ENCODE peak calls at places on chromosomes 11 and 22, in four cellular contexts. X is MG63, M is stomach, Q is GM23338. I is an unnamed sample.

GRCh38 chr11:8080674-8081590 is at the start of gene TUB:
- DNase-seq in X (peak; percentile 67), Q (peak; percentile 86), M (peak; percentile 26), I (no peak)

GRCh38 chr22:38700271-38700788 is 413 bp downstream of the JOSD1 start:
- DNase-seq in M (peak; percentile 79), X (peak; percentile 74), Q (peak; percentile 74), I (no peak)

GRCh38 chr22:44878483-44879300 is 126.3 kb downstream of the ARHGAP8 start:
- DNase-seq in Q (no peak), M (no peak), X (no peak), I (no peak)

GRCh38 chr11:75780888-75781287 is 12.3 kb downstream of the DGAT2 start:
- DNase-seq in M (no peak), Q (no peak), X (no peak), I (no peak)

GRCh38 chr22:45688606-45689080 is 17.0 kb downstream of the ATXN10 start:
- DNase-seq in X (peak; percentile 85), Q (no peak), M (no peak), I (peak; percentile 67)

GRCh38 chr11:120183701-120184141 is 27.1 kb upstream of the OAF start:
- DNase-seq in M (peak; percentile 24), X (no peak), Q (no peak), I (no peak)

GRCh38 chr22:42340695-42341383 is 70.4 kb upstream of the TCF20 start:
- DNase-seq in Q (peak; percentile 69), M (no peak), X (no peak), I (no peak)

GRCh38 chr22:17785185-17786184 is 11.2 kb upstream of the BID start:
- DNase-seq in Q (peak; percentile 95), M (peak; percentile 79), X (peak; percentile 36), I (no peak)

GRCh38 chr22:44050766-44051747 is 27.0 kb downstream of the PARVB start:
- DNase-seq in X (no peak), M (no peak), Q (no peak), I (no peak)

GRCh38 chr11:33734441-33735165 is 1.6 kb downstream of the CD59 start:
- DNase-seq in X (peak; percentile 48), Q (no peak), M (peak; percentile 55), I (no peak)

GRCh38 chr11:130612291-130612802 is 163.9 kb downstream of the ADAMTS15 start:
- DNase-seq in X (no peak), M (no peak), Q (no peak), I (no peak)

GRCh38 chr11:125062931-125063428 is at the start of gene SLC37A2:
- DNase-seq in X (peak; percentile 73), M (peak; percentile 73), Q (peak; percentile 80), I (no peak)

GRCh38 chr11:77375114-77375513 is 73.6 kb upstream of the GDPD4 start:
- DNase-seq in X (peak; percentile 18), Q (no peak), M (no peak), I (no peak)

GRCh38 chr11:1295591-1295990 is 13.8 kb downstream of the TOLLIP start:
- DNase-seq in X (no peak), Q (no peak), M (no peak), I (no peak)
- H3K4me3 ChIP-seq in X (no peak overlapping the region), Q (no peak overlapping the region), M (no peak overlapping the region), I (no peak overlapping the region)

DNA sequence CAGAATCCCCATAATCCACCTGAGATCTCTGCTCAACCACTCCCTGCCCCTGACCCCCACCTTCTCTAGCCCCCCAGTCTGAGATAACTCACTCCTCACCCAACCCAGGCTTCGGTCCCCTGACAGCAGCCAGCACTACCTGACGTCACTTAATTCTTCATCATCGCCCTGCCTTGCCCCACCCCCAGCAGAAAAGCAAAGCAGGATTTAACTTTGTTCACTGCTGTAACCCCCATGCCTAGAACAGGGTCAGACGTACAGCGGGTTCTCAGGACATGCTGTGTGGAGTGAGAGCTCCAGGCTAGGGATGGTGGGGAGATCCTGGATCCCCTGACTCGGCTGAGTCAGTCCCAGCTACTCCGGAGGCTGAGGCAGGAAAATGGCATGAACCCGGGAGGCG is 45.8 kb downstream of the ELFN2 start:
- DNase-seq in M (no peak), Q (no peak), X (peak; percentile 12), I (no peak)
- H3K27me3 ChIP-seq in M (peaks cover 95% of the 10 kb centered on the region), Q (no peaks in the 10 kb centered on the region), X (peaks cover 19% of the 10 kb centered on the region), I (peaks cover 2% of the 10 kb centered on the region)

GRCh38 chr11:122093731-122094130 is 22.3 kb downstream of the BLID start:
- DNase-seq in M (no peak), Q (no peak), X (no peak), I (no peak)
- H3K4me3 ChIP-seq in M (no peak overlapping the region), Q (no peak overlapping the region), X (no peak overlapping the region), I (no peak overlapping the region)

DNA sequence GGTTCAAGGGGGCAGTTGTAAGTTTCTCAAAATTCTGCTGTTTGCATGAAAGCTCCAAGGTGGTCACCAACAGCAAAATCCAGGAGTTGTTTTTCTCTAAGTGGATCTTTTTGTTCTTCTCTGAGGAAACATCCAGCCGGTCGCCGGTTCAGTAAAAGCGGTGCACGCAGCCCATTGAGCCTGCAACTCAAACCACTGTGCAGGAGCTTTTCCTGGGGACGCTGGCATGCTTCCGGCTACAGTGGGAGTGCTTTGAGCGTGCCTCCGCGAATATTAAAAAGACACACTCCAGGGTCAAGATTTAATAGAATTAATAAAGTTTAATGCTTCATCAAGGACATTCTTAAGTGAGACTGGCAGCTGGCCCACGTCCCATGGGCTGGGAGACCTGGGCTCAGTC is 25.4 kb downstream of the IGF2 start:
- DNase-seq in Q (no peak), X (no peak), M (no peak), I (no peak)
- H3K27me3 ChIP-seq in Q (no peaks in the 10 kb centered on the region), X (no peaks in the 10 kb centered on the region), M (peaks cover 4% of the 10 kb centered on the region), I (peaks cover 7% of the 10 kb centered on the region)

DNA sequence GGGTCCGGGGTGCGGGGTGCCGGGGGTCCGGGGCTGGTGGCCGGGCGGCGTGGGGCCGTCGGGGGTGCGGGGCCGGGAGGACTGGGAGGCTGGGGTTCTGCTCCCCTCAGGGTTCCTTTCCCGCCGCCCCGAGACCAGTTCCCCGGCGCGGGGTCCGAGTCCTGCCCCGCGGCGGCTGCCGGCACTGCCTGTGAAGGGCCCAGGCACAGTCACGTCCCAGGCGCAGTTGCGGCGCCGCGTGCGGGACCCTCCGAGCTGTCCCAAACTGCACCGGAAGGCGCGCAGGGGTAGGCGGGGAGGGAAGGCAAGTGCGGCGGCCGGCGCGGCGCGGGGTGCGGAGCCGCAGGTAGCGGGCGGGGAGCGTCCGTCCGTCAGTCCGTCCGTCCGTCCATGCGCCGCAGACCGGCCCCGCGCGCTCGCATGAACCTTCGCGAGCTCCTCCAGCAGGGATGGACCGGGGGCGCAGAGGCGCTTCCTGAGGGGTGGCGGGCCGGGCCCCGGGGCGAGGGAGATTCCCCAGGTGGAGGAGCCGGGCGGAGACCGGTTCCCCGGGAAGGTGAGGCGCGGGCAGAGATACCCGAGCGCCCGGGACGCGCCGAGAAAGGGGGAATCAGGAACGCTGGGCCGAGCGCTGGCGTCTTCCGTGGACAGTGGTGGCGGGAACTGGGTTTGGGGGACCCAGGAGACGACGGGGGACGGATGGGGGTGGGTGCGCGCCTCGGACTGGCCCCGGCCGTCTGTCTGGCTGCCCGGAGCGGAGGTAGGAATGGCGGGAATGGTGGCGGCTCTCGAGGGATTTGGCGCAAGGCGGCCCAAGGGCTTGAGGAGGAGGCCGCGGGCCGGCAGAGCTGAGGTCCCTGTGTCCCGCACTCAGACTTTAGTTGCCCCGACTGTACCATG is 3.1 kb upstream of the ADORA2A start:
- DNase-seq in X (no peak), Q (peak; percentile 72), M (no peak), I (no peak)
- H3K4me3 ChIP-seq in X (no peak overlapping the region), Q (peak overlapping the region; percentile 73), M (peak overlapping the region; percentile 59), I (peak overlapping the region; percentile 32)

GRCh38 chr11:112962854-112963367 is 1.7 kb downstream of the NCAM1 start:
- DNase-seq in X (peak; percentile 80), M (peak; percentile 72), Q (peak; percentile 71), I (no peak)

GRCh38 chr11:112961751-112962747 is 829 bp downstream of the NCAM1 start:
- DNase-seq in X (peak; percentile 27), Q (peak; percentile 49), M (no peak), I (no peak)

GRCh38 chr11:112963368-112963955 is 2.2 kb downstream of the NCAM1 start:
- DNase-seq in Q (peak; percentile 15), M (no peak), X (peak; percentile 1), I (no peak)

GRCh38 chr11:112961146-112961668 is at the start of gene NCAM1:
- DNase-seq in X (peak; percentile 86), Q (peak; percentile 98), M (peak; percentile 67), I (no peak)

GRCh38 chr11:112958670-112959069 is 2.5 kb upstream of the NCAM1 start:
- DNase-seq in X (peak; percentile 49), M (no peak), Q (no peak), I (no peak)
- H3K27me3 ChIP-seq in X (no peaks in the 10 kb centered on the region), M (peaks cover 49% of the 10 kb centered on the region), Q (peaks cover 43% of the 10 kb centered on the region), I (peaks cover 30% of the 10 kb centered on the region)

DNA sequence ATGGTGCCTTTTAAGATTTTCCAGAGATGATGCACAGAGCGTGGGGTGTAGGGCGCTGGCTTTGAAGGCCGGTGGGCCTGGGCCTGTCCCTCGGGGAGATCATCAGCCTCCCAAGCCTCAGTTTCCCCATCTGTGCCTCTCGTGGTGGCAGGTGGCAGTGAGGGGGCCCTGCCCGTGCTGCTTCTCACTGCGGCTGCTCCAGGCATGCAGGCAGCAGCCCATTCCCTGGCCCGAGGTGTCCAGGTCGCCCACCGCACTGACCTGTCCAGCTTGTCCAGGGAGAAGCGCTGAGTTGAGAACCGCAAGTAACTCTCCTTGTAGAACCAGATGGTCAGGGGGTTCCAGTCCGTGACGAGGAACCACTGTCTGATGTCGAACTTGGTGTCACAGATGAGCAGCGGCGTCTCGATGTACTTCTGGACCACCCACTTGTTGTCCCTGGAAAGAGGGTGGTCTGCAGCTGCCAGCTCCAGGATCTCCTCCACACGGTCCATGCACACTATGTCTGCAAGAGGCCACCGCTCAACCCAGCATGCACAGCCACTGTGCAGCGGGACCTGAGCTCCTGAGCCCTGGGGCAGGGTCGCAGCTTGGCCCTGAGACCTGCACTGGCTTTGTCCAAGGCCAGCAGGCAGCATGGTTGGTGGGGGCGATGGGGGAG is 20.5 kb upstream of the IL17REL start:
- DNase-seq in M (no peak), X (no peak), Q (no peak), I (no peak)
- H3K4me3 ChIP-seq in M (no peak overlapping the region), X (no peak overlapping the region), Q (no peak overlapping the region), I (no peak overlapping the region)

DNA sequence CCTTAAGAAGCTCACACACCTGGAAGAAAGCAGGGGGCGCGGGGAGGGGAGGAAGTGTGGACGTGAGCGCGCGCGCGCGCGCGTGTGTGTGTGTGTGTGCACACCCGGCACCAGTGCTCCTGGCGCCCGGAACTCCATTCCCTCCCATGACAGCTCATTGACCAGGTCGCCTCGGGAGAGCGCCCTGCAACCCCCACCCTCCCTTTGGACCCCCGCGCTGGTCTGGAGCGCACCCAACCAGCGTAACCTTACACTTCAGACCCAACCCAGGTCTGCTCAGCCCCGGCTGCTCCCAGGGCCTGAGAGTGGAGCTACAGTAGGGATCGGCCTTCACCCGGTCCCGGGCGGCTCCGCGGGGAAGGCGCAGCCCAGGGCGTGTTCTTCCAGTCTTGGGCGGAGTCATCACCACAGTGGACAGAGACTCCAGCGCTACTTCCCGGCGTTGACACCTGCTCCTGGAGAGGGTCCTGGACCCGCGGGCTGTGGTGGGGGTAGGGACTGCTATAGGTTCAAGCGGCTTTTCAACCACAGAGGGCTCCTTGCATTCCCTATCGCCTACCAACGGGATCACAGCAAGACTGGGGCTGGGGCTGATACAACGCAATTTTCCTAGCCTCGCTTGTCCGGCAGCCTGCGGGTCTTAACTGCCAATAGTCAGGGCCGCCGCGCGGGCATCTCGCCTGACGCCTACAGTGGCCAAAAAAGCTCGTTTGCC is 1.4 kb downstream of the GALNT18 start:
- DNase-seq in M (peak; percentile 40), X (no peak), Q (peak; percentile 66), I (no peak)
- H3K27me3 ChIP-seq in M (peaks cover 44% of the 10 kb centered on the region), X (no peaks in the 10 kb centered on the region), Q (peaks cover 52% of the 10 kb centered on the region), I (no peaks in the 10 kb centered on the region)

I was measured in kidney epithelial cell.